ENCODE peak calls at places on chromosomes 5 and 9, in eight cellular contexts. One of them, this sample, is unnamed.

GRCh38 chr5:84274585-84275468 is 109.9 kb downstream of the EDIL3 start:
- DNase-seq in cardiac muscle cell: peak
- DNase-seq in A549: peak
- DNase-seq in body of pancreas: peak
- DNase-seq in astrocyte of the spinal cord: peak
- DNase-seq in GM12865: peak
- DNase-seq in astrocyte: no peak
- DNase-seq in aorta: no peak
- DNase-seq in this sample: no peak

GRCh38 chr9:93525476-93525875 is 50.9 kb upstream of the PHF2 start:
- DNase-seq in cardiac muscle cell: peak
- DNase-seq in A549: no peak
- DNase-seq in body of pancreas: no peak
- DNase-seq in astrocyte of the spinal cord: peak
- DNase-seq in GM12865: no peak
- DNase-seq in astrocyte: peak
- DNase-seq in aorta: no peak
- DNase-seq in this sample: no peak

GRCh38 chr5:66171349-66172344 is 27.5 kb downstream of the SREK1 start:
- DNase-seq in cardiac muscle cell: peak
- DNase-seq in A549: peak
- DNase-seq in body of pancreas: peak
- DNase-seq in astrocyte of the spinal cord: peak
- DNase-seq in GM12865: peak
- DNase-seq in astrocyte: peak
- DNase-seq in aorta: no peak
- DNase-seq in this sample: peak

GRCh38 chr9:90311811-90312210 is 330.8 kb downstream of the DIRAS2 start:
- DNase-seq in cardiac muscle cell: no peak
- DNase-seq in A549: no peak
- DNase-seq in body of pancreas: no peak
- DNase-seq in astrocyte of the spinal cord: no peak
- DNase-seq in GM12865: no peak
- DNase-seq in astrocyte: no peak
- DNase-seq in aorta: no peak
- DNase-seq in this sample: no peak

GRCh38 chr5:106094836-106095235 is 1575.9 kb downstream of the EFNA5 start:
- DNase-seq in cardiac muscle cell: no peak
- DNase-seq in A549: no peak
- DNase-seq in body of pancreas: no peak
- DNase-seq in astrocyte of the spinal cord: no peak
- DNase-seq in GM12865: no peak
- DNase-seq in astrocyte: no peak
- DNase-seq in aorta: no peak
- DNase-seq in this sample: no peak

GRCh38 chr9:93650448-93650847 is 74.1 kb downstream of the PHF2 start:
- DNase-seq in cardiac muscle cell: no peak
- DNase-seq in A549: no peak
- DNase-seq in body of pancreas: peak
- DNase-seq in astrocyte of the spinal cord: no peak
- DNase-seq in GM12865: no peak
- DNase-seq in astrocyte: no peak
- DNase-seq in aorta: no peak
- DNase-seq in this sample: no peak

GRCh38 chr9:104843644-104844226 is 79.8 kb downstream of the NIPSNAP3B start:
- DNase-seq in cardiac muscle cell: no peak
- DNase-seq in A549: no peak
- DNase-seq in body of pancreas: no peak
- DNase-seq in astrocyte of the spinal cord: no peak
- DNase-seq in GM12865: no peak
- DNase-seq in astrocyte: no peak
- DNase-seq in aorta: no peak
- DNase-seq in this sample: no peak

GRCh38 chr5:133707629-133708028 is 95.3 kb upstream of the FSTL4 start:
- DNase-seq in cardiac muscle cell: no peak
- DNase-seq in A549: no peak
- DNase-seq in body of pancreas: no peak
- DNase-seq in astrocyte of the spinal cord: no peak
- DNase-seq in GM12865: no peak
- DNase-seq in astrocyte: no peak
- DNase-seq in aorta: no peak
- DNase-seq in this sample: no peak

GRCh38 chr5:35651002-35651756 is 33.5 kb downstream of the SPEF2 start:
- DNase-seq in cardiac muscle cell: peak
- DNase-seq in A549: peak
- DNase-seq in body of pancreas: no peak
- DNase-seq in astrocyte of the spinal cord: peak
- DNase-seq in GM12865: peak
- DNase-seq in astrocyte: peak
- DNase-seq in aorta: no peak
- DNase-seq in this sample: peak

GRCh38 chr5:29833394-29833793 is 1360.1 kb upstream of the CDH6 start:
- DNase-seq in cardiac muscle cell: no peak
- DNase-seq in A549: no peak
- DNase-seq in body of pancreas: no peak
- DNase-seq in astrocyte of the spinal cord: no peak
- DNase-seq in GM12865: no peak
- DNase-seq in astrocyte: no peak
- DNase-seq in aorta: no peak
- DNase-seq in this sample: no peak

GRCh38 chr9:32742296-32742695 is 41.0 kb upstream of the TMEM215 start:
- DNase-seq in cardiac muscle cell: no peak
- DNase-seq in A549: no peak
- DNase-seq in body of pancreas: no peak
- DNase-seq in astrocyte of the spinal cord: peak
- DNase-seq in GM12865: no peak
- DNase-seq in astrocyte: peak
- DNase-seq in aorta: no peak
- DNase-seq in this sample: no peak

GRCh38 chr5:40775846-40776657 is 20.3 kb upstream of the TTC33 start:
- DNase-seq in cardiac muscle cell: no peak
- DNase-seq in A549: no peak
- DNase-seq in body of pancreas: no peak
- DNase-seq in astrocyte of the spinal cord: no peak
- DNase-seq in GM12865: no peak
- DNase-seq in astrocyte: no peak
- DNase-seq in aorta: no peak
- DNase-seq in this sample: no peak

DNA sequence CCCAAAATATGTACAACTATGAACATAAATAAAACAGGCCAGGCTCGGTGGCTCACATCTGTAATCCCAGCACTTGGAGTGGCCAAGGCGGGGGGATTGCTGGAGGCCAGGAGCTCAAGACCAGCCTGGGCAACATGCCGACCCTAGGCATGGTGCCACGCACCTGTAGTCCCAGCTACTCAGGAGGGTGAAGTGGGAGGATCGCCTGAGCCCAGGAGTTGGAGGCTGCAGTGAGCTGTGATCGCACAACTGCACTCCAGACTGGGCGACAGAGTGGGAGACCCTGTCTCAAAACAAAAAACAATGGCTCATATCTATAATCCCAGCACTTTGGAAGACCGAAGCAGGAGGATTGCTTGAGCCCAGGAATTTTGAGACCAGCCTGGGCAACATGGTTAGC is 1.5 kb downstream of the HAUS6 start:
- DNase-seq in cardiac muscle cell: no peak
- DNase-seq in A549: no peak
- DNase-seq in body of pancreas: no peak
- DNase-seq in astrocyte of the spinal cord: no peak
- DNase-seq in GM12865: no peak
- DNase-seq in astrocyte: no peak
- DNase-seq in aorta: no peak
- DNase-seq in this sample: no peak
- H3K4me3 ChIP-seq in cardiac muscle cell: no peak
- H3K4me3 ChIP-seq in A549: peak
- H3K4me3 ChIP-seq in body of pancreas: no peak
- H3K4me3 ChIP-seq in astrocyte of the spinal cord: no peak
- H3K4me3 ChIP-seq in GM12865: peak
- H3K4me3 ChIP-seq in astrocyte: peak
- H3K4me3 ChIP-seq in aorta: no peak
- H3K4me3 ChIP-seq in this sample: peak

DNA sequence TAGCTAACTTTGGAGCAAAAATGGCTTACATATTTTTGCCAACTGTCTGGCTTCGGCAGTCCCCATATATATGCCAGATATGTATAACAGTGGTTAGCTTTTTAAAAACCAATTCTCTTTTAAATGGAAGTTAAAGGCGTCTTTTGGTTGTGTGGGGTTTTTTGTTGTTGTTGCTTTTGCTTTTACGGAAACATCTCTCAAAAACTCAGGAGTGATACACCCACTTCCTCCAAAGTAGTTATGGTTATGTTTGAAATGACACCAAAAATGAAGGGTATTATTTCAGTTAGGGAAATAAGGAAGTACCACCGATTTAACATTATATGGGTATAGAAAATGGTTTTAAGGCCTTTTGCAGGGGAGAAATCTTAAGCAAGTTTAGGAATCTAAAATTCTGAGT is 2.3 kb downstream of the CNOT8 start:
- DNase-seq in cardiac muscle cell: no peak
- DNase-seq in A549: no peak
- DNase-seq in body of pancreas: no peak
- DNase-seq in astrocyte of the spinal cord: no peak
- DNase-seq in GM12865: peak
- DNase-seq in astrocyte: no peak
- DNase-seq in aorta: no peak
- DNase-seq in this sample: peak
- H3K4me3 ChIP-seq in cardiac muscle cell: no peak
- H3K4me3 ChIP-seq in A549: no peak
- H3K4me3 ChIP-seq in body of pancreas: no peak
- H3K4me3 ChIP-seq in astrocyte of the spinal cord: no peak
- H3K4me3 ChIP-seq in GM12865: peak
- H3K4me3 ChIP-seq in astrocyte: peak
- H3K4me3 ChIP-seq in aorta: no peak
- H3K4me3 ChIP-seq in this sample: peak

GRCh38 chr5:136006164-136006563 is 22.6 kb upstream of the TGFBI start:
- DNase-seq in cardiac muscle cell: no peak
- DNase-seq in A549: no peak
- DNase-seq in body of pancreas: no peak
- DNase-seq in astrocyte of the spinal cord: no peak
- DNase-seq in GM12865: no peak
- DNase-seq in astrocyte: peak
- DNase-seq in aorta: no peak
- DNase-seq in this sample: no peak
- H3K4me3 ChIP-seq in cardiac muscle cell: no peak
- H3K4me3 ChIP-seq in A549: no peak
- H3K4me3 ChIP-seq in body of pancreas: no peak
- H3K4me3 ChIP-seq in astrocyte of the spinal cord: no peak
- H3K4me3 ChIP-seq in GM12865: no peak
- H3K4me3 ChIP-seq in astrocyte: no peak
- H3K4me3 ChIP-seq in aorta: no peak
- H3K4me3 ChIP-seq in this sample: no peak

GRCh38 chr5:172700686-172701324 is 59.7 kb downstream of the NEURL1B start:
- DNase-seq in cardiac muscle cell: no peak
- DNase-seq in A549: no peak
- DNase-seq in body of pancreas: no peak
- DNase-seq in astrocyte of the spinal cord: no peak
- DNase-seq in GM12865: no peak
- DNase-seq in astrocyte: no peak
- DNase-seq in aorta: peak
- DNase-seq in this sample: no peak
- H3K4me3 ChIP-seq in cardiac muscle cell: no peak
- H3K4me3 ChIP-seq in A549: no peak
- H3K4me3 ChIP-seq in body of pancreas: no peak
- H3K4me3 ChIP-seq in astrocyte of the spinal cord: no peak
- H3K4me3 ChIP-seq in GM12865: no peak
- H3K4me3 ChIP-seq in astrocyte: no peak
- H3K4me3 ChIP-seq in aorta: no peak
- H3K4me3 ChIP-seq in this sample: no peak

DNA sequence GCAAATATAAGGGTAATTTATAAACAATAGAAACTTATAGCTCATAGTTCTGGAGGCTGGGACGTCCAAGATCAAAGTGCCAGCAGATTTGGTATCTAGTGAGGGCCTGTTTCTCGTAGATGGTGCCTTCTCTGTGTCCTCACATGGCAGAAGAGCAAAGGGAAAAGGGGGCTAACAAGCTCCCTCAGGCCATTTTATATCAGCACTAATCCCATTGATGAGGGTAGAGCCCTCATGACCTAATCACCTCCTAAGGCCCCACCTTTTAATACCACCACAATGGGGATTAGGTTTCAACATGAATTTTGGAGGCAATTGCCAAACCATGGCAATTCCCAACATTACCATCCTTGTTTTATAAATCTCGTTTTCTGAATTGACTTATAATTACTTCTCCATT is 259.8 kb downstream of the ARRDC3 start:
- DNase-seq in cardiac muscle cell: no peak
- DNase-seq in A549: no peak
- DNase-seq in body of pancreas: no peak
- DNase-seq in astrocyte of the spinal cord: no peak
- DNase-seq in GM12865: no peak
- DNase-seq in astrocyte: no peak
- DNase-seq in aorta: no peak
- DNase-seq in this sample: no peak
- H3K4me3 ChIP-seq in cardiac muscle cell: no peak
- H3K4me3 ChIP-seq in A549: no peak
- H3K4me3 ChIP-seq in body of pancreas: no peak
- H3K4me3 ChIP-seq in astrocyte of the spinal cord: no peak
- H3K4me3 ChIP-seq in GM12865: no peak
- H3K4me3 ChIP-seq in astrocyte: no peak
- H3K4me3 ChIP-seq in aorta: no peak
- H3K4me3 ChIP-seq in this sample: no peak

DNA sequence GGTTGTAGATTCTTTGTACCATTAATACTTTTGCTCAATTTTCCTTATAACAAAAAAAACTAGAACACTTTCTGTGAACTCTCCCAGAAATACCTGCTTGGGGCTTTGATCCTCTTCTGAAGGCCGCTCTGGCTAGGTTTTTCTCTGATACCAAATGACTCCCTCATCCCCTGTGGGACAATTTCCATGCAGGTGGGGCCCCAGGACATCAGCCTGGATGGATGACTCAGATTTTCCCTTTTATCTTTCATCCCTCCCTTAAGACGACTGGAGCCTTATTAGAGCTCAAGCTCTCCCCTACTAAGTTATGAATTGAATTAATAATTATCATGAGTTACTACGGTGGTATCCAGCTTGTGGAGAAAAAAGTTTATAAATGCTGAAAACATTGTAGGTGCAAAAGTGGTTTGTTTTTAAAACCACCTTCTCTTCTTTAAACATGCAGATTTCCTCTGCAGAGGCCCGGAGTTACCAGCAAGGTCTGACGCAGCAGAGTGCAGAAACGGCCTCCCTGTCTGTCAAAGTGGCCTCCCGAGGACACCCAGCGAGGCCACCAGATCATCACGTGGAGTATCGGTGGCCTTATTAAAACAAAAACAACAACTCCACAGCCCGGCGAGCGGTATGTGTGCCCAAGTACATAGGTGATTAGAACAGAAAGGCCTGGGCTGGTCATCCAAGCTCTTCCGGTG is 50.8 kb upstream of the IRX4 start:
- DNase-seq in cardiac muscle cell: no peak
- DNase-seq in A549: no peak
- DNase-seq in body of pancreas: no peak
- DNase-seq in astrocyte of the spinal cord: no peak
- DNase-seq in GM12865: no peak
- DNase-seq in astrocyte: no peak
- DNase-seq in aorta: no peak
- DNase-seq in this sample: no peak
- H3K4me3 ChIP-seq in cardiac muscle cell: no peak
- H3K4me3 ChIP-seq in A549: no peak
- H3K4me3 ChIP-seq in body of pancreas: no peak
- H3K4me3 ChIP-seq in astrocyte of the spinal cord: no peak
- H3K4me3 ChIP-seq in GM12865: no peak
- H3K4me3 ChIP-seq in astrocyte: no peak
- H3K4me3 ChIP-seq in aorta: no peak
- H3K4me3 ChIP-seq in this sample: no peak